ENCODE peak calls at places on chromosomes 6 and 20, in six cellular contexts. One of them, this sample, is unnamed.

GRCh38 chr6:38714239-38715015 is 684 bp upstream of the DNAH8 start:
- DNase-seq in body of pancreas: no peak
- DNase-seq in stomach: no peak
- DNase-seq in fibroblast of pulmonary artery: no peak
- DNase-seq in endothelial cell of umbilical vein: peak
- DNase-seq in fibroblast of lung: no peak
- DNase-seq in this sample: no peak

GRCh38 chr6:167676666-167677421 is 149.9 kb upstream of the AFDN start:
- DNase-seq in body of pancreas: peak
- DNase-seq in stomach: no peak
- DNase-seq in fibroblast of pulmonary artery: peak
- DNase-seq in endothelial cell of umbilical vein: peak
- DNase-seq in fibroblast of lung: no peak
- DNase-seq in this sample: no peak

GRCh38 chr20:31523361-31524283 is 9.4 kb downstream of the HM13 start:
- DNase-seq in body of pancreas: peak
- DNase-seq in stomach: no peak
- DNase-seq in fibroblast of pulmonary artery: peak
- DNase-seq in endothelial cell of umbilical vein: peak
- DNase-seq in fibroblast of lung: peak
- DNase-seq in this sample: no peak

GRCh38 chr20:3398681-3399252 is 8.7 kb downstream of the DNAAF9 start:
- DNase-seq in body of pancreas: no peak
- DNase-seq in stomach: no peak
- DNase-seq in fibroblast of pulmonary artery: no peak
- DNase-seq in endothelial cell of umbilical vein: no peak
- DNase-seq in fibroblast of lung: peak
- DNase-seq in this sample: no peak

GRCh38 chr6:27562027-27562410 is 89.1 kb upstream of the ZNF184 start:
- DNase-seq in body of pancreas: no peak
- DNase-seq in stomach: no peak
- DNase-seq in fibroblast of pulmonary artery: no peak
- DNase-seq in endothelial cell of umbilical vein: no peak
- DNase-seq in fibroblast of lung: no peak
- DNase-seq in this sample: peak

GRCh38 chr20:44405785-44406571 is 50.5 kb downstream of the HNF4A start:
- DNase-seq in body of pancreas: no peak
- DNase-seq in stomach: no peak
- DNase-seq in fibroblast of pulmonary artery: no peak
- DNase-seq in endothelial cell of umbilical vein: no peak
- DNase-seq in fibroblast of lung: no peak
- DNase-seq in this sample: no peak

GRCh38 chr20:9467995-9468394 is 46.4 kb upstream of the LAMP5 start:
- DNase-seq in body of pancreas: no peak
- DNase-seq in stomach: no peak
- DNase-seq in fibroblast of pulmonary artery: no peak
- DNase-seq in endothelial cell of umbilical vein: no peak
- DNase-seq in fibroblast of lung: no peak
- DNase-seq in this sample: peak

GRCh38 chr6:44128020-44128917 is 915 bp downstream of the TMEM63B start:
- DNase-seq in body of pancreas: peak
- DNase-seq in stomach: peak
- DNase-seq in fibroblast of pulmonary artery: peak
- DNase-seq in endothelial cell of umbilical vein: peak
- DNase-seq in fibroblast of lung: peak
- DNase-seq in this sample: peak

GRCh38 chr20:8082025-8082424 is 50.0 kb upstream of the PLCB1 start:
- DNase-seq in body of pancreas: no peak
- DNase-seq in stomach: no peak
- DNase-seq in fibroblast of pulmonary artery: peak
- DNase-seq in endothelial cell of umbilical vein: no peak
- DNase-seq in fibroblast of lung: peak
- DNase-seq in this sample: no peak

GRCh38 chr6:168670386-168670985 is 229.5 kb downstream of the SMOC2 start:
- DNase-seq in body of pancreas: no peak
- DNase-seq in stomach: no peak
- DNase-seq in fibroblast of pulmonary artery: no peak
- DNase-seq in endothelial cell of umbilical vein: no peak
- DNase-seq in fibroblast of lung: no peak
- DNase-seq in this sample: no peak

GRCh38 chr6:82348130-82348529 is 15.5 kb upstream of the TPBG start:
- DNase-seq in body of pancreas: no peak
- DNase-seq in stomach: no peak
- DNase-seq in fibroblast of pulmonary artery: no peak
- DNase-seq in endothelial cell of umbilical vein: no peak
- DNase-seq in fibroblast of lung: no peak
- DNase-seq in this sample: no peak

GRCh38 chr6:4078830-4079471 is at the start of gene FAM217A:
- DNase-seq in body of pancreas: no peak
- DNase-seq in stomach: no peak
- DNase-seq in fibroblast of pulmonary artery: no peak
- DNase-seq in endothelial cell of umbilical vein: no peak
- DNase-seq in fibroblast of lung: no peak
- DNase-seq in this sample: no peak

GRCh38 chr6:74932214-74932923 is 273.5 kb downstream of the COL12A1 start:
- DNase-seq in body of pancreas: no peak
- DNase-seq in stomach: no peak
- DNase-seq in fibroblast of pulmonary artery: no peak
- DNase-seq in endothelial cell of umbilical vein: no peak
- DNase-seq in fibroblast of lung: no peak
- DNase-seq in this sample: no peak

GRCh38 chr20:47929368-47930115 is 144.3 kb upstream of the SULF2 start:
- DNase-seq in body of pancreas: peak
- DNase-seq in stomach: no peak
- DNase-seq in fibroblast of pulmonary artery: peak
- DNase-seq in endothelial cell of umbilical vein: peak
- DNase-seq in fibroblast of lung: peak
- DNase-seq in this sample: no peak

GRCh38 chr20:16261733-16262277 is 311.4 kb downstream of the KIF16B start:
- DNase-seq in body of pancreas: no peak
- DNase-seq in stomach: no peak
- DNase-seq in fibroblast of pulmonary artery: no peak
- DNase-seq in endothelial cell of umbilical vein: no peak
- DNase-seq in fibroblast of lung: no peak
- DNase-seq in this sample: no peak

GRCh38 chr6:132527791-132528190 is 10.3 kb upstream of the TAAR9 start:
- DNase-seq in body of pancreas: no peak
- DNase-seq in stomach: no peak
- DNase-seq in fibroblast of pulmonary artery: no peak
- DNase-seq in endothelial cell of umbilical vein: no peak
- DNase-seq in fibroblast of lung: peak
- DNase-seq in this sample: no peak

GRCh38 chr6:28208180-28208659 is 16.9 kb upstream of the ZSCAN9 start:
- DNase-seq in body of pancreas: no peak
- DNase-seq in stomach: no peak
- DNase-seq in fibroblast of pulmonary artery: no peak
- DNase-seq in endothelial cell of umbilical vein: no peak
- DNase-seq in fibroblast of lung: no peak
- DNase-seq in this sample: no peak

GRCh38 chr6:167058261-167058660 is 59.1 kb downstream of the CEP43 start:
- DNase-seq in body of pancreas: no peak
- DNase-seq in stomach: no peak
- DNase-seq in fibroblast of pulmonary artery: peak
- DNase-seq in endothelial cell of umbilical vein: no peak
- DNase-seq in fibroblast of lung: peak
- DNase-seq in this sample: no peak

GRCh38 chr6:137870286-137870685 is 3.2 kb downstream of the TNFAIP3 start:
- DNase-seq in body of pancreas: no peak
- DNase-seq in stomach: no peak
- DNase-seq in fibroblast of pulmonary artery: no peak
- DNase-seq in endothelial cell of umbilical vein: no peak
- DNase-seq in fibroblast of lung: no peak
- DNase-seq in this sample: no peak

GRCh38 chr6:148203970-148204369 is 138.7 kb upstream of the SASH1 start:
- DNase-seq in body of pancreas: peak
- DNase-seq in stomach: no peak
- DNase-seq in fibroblast of pulmonary artery: peak
- DNase-seq in endothelial cell of umbilical vein: no peak
- DNase-seq in fibroblast of lung: peak
- DNase-seq in this sample: peak

DNA sequence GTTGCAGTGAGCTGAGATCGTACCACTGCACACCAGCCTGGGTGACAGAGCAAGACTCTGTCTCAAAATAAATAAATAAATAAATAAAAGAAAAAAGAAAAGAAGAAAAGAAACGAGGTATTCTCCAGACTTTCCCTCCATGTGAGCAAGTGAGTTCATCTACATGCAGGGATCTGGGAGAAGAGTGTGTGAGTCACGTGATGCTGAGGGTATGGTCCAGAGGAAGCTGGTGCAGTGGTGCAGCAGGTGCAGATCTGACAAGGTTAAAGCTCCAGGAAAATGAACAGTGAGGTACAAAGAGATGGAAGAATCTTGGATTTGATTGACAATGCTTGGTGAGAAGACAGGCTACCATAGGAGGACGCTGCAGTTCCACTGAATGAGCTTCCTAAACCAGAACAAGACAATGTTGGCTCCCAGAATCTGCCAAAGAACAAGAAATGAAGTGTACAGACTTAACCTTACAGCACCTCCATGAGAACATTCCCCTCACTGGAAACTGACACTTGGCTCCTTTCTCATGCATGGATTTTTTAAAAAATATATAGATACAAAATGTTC is 79.5 kb upstream of the BTBD3 start:
- DNase-seq in body of pancreas: no peak
- DNase-seq in stomach: no peak
- DNase-seq in fibroblast of pulmonary artery: no peak
- DNase-seq in endothelial cell of umbilical vein: no peak
- DNase-seq in fibroblast of lung: no peak
- DNase-seq in this sample: no peak
- TF ChIP-seq CTCF in body of pancreas: no peak
- TF ChIP-seq CTCF in stomach: no peak
- TF ChIP-seq CTCF in fibroblast of pulmonary artery: no peak
- TF ChIP-seq CTCF in endothelial cell of umbilical vein: no peak
- TF ChIP-seq CTCF in fibroblast of lung: no peak
- TF ChIP-seq CTCF in this sample: no peak

GRCh38 chr20:1619861-1620444 is at the start of gene SIRPB1:
- DNase-seq in body of pancreas: peak
- DNase-seq in stomach: no peak
- DNase-seq in fibroblast of pulmonary artery: no peak
- DNase-seq in endothelial cell of umbilical vein: peak
- DNase-seq in fibroblast of lung: peak
- DNase-seq in this sample: peak

GRCh38 chr20:1617055-1617454 is 2.8 kb downstream of the SIRPB1 start:
- DNase-seq in body of pancreas: no peak
- DNase-seq in stomach: no peak
- DNase-seq in fibroblast of pulmonary artery: peak
- DNase-seq in endothelial cell of umbilical vein: peak
- DNase-seq in fibroblast of lung: peak
- DNase-seq in this sample: no peak

GRCh38 chr20:1622450-1622849 is 2.6 kb upstream of the SIRPB1 start:
- DNase-seq in body of pancreas: no peak
- DNase-seq in stomach: no peak
- DNase-seq in fibroblast of pulmonary artery: no peak
- DNase-seq in endothelial cell of umbilical vein: peak
- DNase-seq in fibroblast of lung: no peak
- DNase-seq in this sample: peak

GRCh38 chr20:1618479-1618878 is 1.3 kb downstream of the SIRPB1 start:
- DNase-seq in body of pancreas: no peak
- DNase-seq in stomach: no peak
- DNase-seq in fibroblast of pulmonary artery: no peak
- DNase-seq in endothelial cell of umbilical vein: no peak
- DNase-seq in fibroblast of lung: no peak
- DNase-seq in this sample: no peak

GRCh38 chr20:1618954-1619550 is 757 bp downstream of the SIRPB1 start:
- DNase-seq in body of pancreas: no peak
- DNase-seq in stomach: no peak
- DNase-seq in fibroblast of pulmonary artery: no peak
- DNase-seq in endothelial cell of umbilical vein: no peak
- DNase-seq in fibroblast of lung: no peak
- DNase-seq in this sample: no peak
- H3K4me3 ChIP-seq in body of pancreas: no peak
- H3K4me3 ChIP-seq in stomach: no peak
- H3K4me3 ChIP-seq in fibroblast of pulmonary artery: no peak
- H3K4me3 ChIP-seq in endothelial cell of umbilical vein: no peak
- H3K4me3 ChIP-seq in fibroblast of lung: no peak
- H3K4me3 ChIP-seq in this sample: no peak

DNA sequence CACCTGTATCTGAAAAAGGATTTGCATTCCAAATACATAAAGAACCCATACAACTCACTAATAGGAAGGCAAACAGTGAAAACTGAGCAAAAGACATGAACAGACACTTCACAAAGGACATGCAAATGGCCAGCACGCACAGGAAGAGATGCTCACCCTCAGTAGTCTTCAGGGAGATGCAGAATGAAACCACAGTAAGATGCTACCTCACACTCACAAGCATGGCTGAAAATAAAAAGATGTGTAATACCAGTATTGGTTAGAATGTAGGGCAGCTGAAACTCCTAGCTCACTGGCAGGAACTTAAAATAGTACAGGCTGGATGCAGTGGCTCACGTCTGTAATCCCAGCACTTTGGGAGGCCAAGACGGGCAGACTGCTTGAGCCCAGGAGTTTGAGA is 64.6 kb downstream of the SNX5 start:
- DNase-seq in body of pancreas: no peak
- DNase-seq in stomach: no peak
- DNase-seq in fibroblast of pulmonary artery: no peak
- DNase-seq in endothelial cell of umbilical vein: no peak
- DNase-seq in fibroblast of lung: no peak
- DNase-seq in this sample: peak
- TF ChIP-seq CTCF in body of pancreas: no peak
- TF ChIP-seq CTCF in stomach: no peak
- TF ChIP-seq CTCF in fibroblast of pulmonary artery: no peak
- TF ChIP-seq CTCF in endothelial cell of umbilical vein: no peak
- TF ChIP-seq CTCF in fibroblast of lung: no peak
- TF ChIP-seq CTCF in this sample: no peak

GRCh38 chr6:155254139-155254538 is 9.7 kb upstream of the CLDN20 start:
- DNase-seq in body of pancreas: no peak
- DNase-seq in stomach: no peak
- DNase-seq in fibroblast of pulmonary artery: no peak
- DNase-seq in endothelial cell of umbilical vein: no peak
- DNase-seq in fibroblast of lung: no peak
- DNase-seq in this sample: no peak
- H3K4me3 ChIP-seq in body of pancreas: no peak
- H3K4me3 ChIP-seq in stomach: no peak
- H3K4me3 ChIP-seq in fibroblast of pulmonary artery: no peak
- H3K4me3 ChIP-seq in endothelial cell of umbilical vein: no peak
- H3K4me3 ChIP-seq in fibroblast of lung: no peak
- H3K4me3 ChIP-seq in this sample: no peak

GRCh38 chr6:56549014-56549413 is 93.7 kb downstream of the DST start:
- DNase-seq in body of pancreas: peak
- DNase-seq in stomach: no peak
- DNase-seq in fibroblast of pulmonary artery: peak
- DNase-seq in endothelial cell of umbilical vein: peak
- DNase-seq in fibroblast of lung: no peak
- DNase-seq in this sample: no peak
- TF ChIP-seq CTCF in body of pancreas: peak
- TF ChIP-seq CTCF in stomach: no peak
- TF ChIP-seq CTCF in fibroblast of pulmonary artery: peak
- TF ChIP-seq CTCF in endothelial cell of umbilical vein: peak
- TF ChIP-seq CTCF in fibroblast of lung: peak
- TF ChIP-seq CTCF in this sample: no peak

GRCh38 chr6:54010340-54011276 is 100.6 kb upstream of the MLIP start:
- DNase-seq in body of pancreas: peak
- DNase-seq in stomach: no peak
- DNase-seq in fibroblast of pulmonary artery: peak
- DNase-seq in endothelial cell of umbilical vein: no peak
- DNase-seq in fibroblast of lung: peak
- DNase-seq in this sample: no peak
- H3K4me3 ChIP-seq in body of pancreas: no peak
- H3K4me3 ChIP-seq in stomach: no peak
- H3K4me3 ChIP-seq in fibroblast of pulmonary artery: no peak
- H3K4me3 ChIP-seq in endothelial cell of umbilical vein: no peak
- H3K4me3 ChIP-seq in fibroblast of lung: no peak
- H3K4me3 ChIP-seq in this sample: no peak

GRCh38 chr6:56417823-56418222 is 170.4 kb upstream of the COL21A1 start:
- DNase-seq in body of pancreas: no peak
- DNase-seq in stomach: no peak
- DNase-seq in fibroblast of pulmonary artery: no peak
- DNase-seq in endothelial cell of umbilical vein: no peak
- DNase-seq in fibroblast of lung: no peak
- DNase-seq in this sample: no peak
- TF ChIP-seq CTCF in body of pancreas: no peak
- TF ChIP-seq CTCF in stomach: no peak
- TF ChIP-seq CTCF in fibroblast of pulmonary artery: no peak
- TF ChIP-seq CTCF in endothelial cell of umbilical vein: no peak
- TF ChIP-seq CTCF in fibroblast of lung: no peak
- TF ChIP-seq CTCF in this sample: no peak